ENCODE peak calls at places on chromosomes 2 and 18, in four cellular contexts. M, X, Y and C are unnamed samples.
A peak's percentile ranks its signal among the peaks of the same experiment; 100 is the strongest.

GRCh38 chr2:208103616-208104015 is 20.7 kb downstream of the CRYGD start:
- DNase-seq in M (no peak), X (no peak), Y (no peak), C (no peak)

GRCh38 chr2:219010162-219010756 is 17.0 kb upstream of the CRYBA2 start:
- DNase-seq in M (no peak), X (no peak), Y (no peak), C (no peak)

GRCh38 chr2:233456111-233456510 is 101.8 kb downstream of the DGKD start:
- DNase-seq in M (no peak), X (no peak), Y (no peak), C (no peak)

GRCh38 chr2:164609790-164610189 is 11.5 kb downstream of the GRB14 start:
- DNase-seq in M (no peak), X (no peak), Y (no peak), C (no peak)

GRCh38 chr2:189134485-189134884 is 45.1 kb downstream of the COL5A2 start:
- DNase-seq in M (no peak), X (no peak), Y (no peak), C (no peak)

GRCh38 chr2:233051241-233052149 is 8.6 kb upstream of the INPP5D start:
- DNase-seq in M (peak; percentile 24), X (no peak), Y (peak; percentile 13), C (peak; percentile 70)

GRCh38 chr2:85551698-85552678 is 9.3 kb downstream of the GGCX start:
- DNase-seq in M (peak; percentile 74), X (peak; percentile 82), Y (peak; percentile 77), C (peak; percentile 80)

GRCh38 chr2:175463639-175464310 is 282.3 kb upstream of the ATP5MC3 start:
- DNase-seq in M (no peak), X (no peak), Y (no peak), C (peak; percentile 12)

GRCh38 chr2:149819356-149819957 is 231.9 kb upstream of the MMADHC start:
- DNase-seq in M (no peak), X (no peak), Y (no peak), C (no peak)

GRCh38 chr2:230459213-230459612 is 43.2 kb downstream of the SP100 start:
- DNase-seq in M (no peak), X (no peak), Y (no peak), C (no peak)

GRCh38 chr2:176508984-176509383 is 239.7 kb downstream of the MTX2 start:
- DNase-seq in M (no peak), X (no peak), Y (no peak), C (no peak)

GRCh38 chr2:174004900-174005605 is 39.9 kb upstream of the SP3 start:
- DNase-seq in M (peak; percentile 86), X (no peak), Y (peak; percentile 74), C (peak; percentile 87)

GRCh38 chr18:62485684-62486083 is 37.1 kb upstream of the ZCCHC2 start:
- DNase-seq in M (peak; percentile 76), X (no peak), Y (peak; percentile 68), C (peak; percentile 93)

GRCh38 chr2:12918841-12919445 is 202.2 kb downstream of the TRIB2 start:
- DNase-seq in M (peak; percentile 89), X (no peak), Y (peak; percentile 55), C (no peak)

GRCh38 chr2:120566331-120567035 is 169.2 kb upstream of the GLI2 start:
- DNase-seq in M (peak; percentile 67), X (no peak), Y (no peak), C (no peak)

GRCh38 chr2:224775638-224776037 is 59.5 kb upstream of the CCDC195 start:
- DNase-seq in M (no peak), X (no peak), Y (no peak), C (no peak)

GRCh38 chr18:54805571-54806334 is 22.5 kb upstream of the RAB27B start:
- DNase-seq in M (peak; percentile 87), X (no peak), Y (peak; percentile 97), C (peak; percentile 84)

GRCh38 chr2:154261473-154262027 is 389.8 kb downstream of the GALNT13 start:
- DNase-seq in M (no peak), X (no peak), Y (no peak), C (no peak)

GRCh38 chr2:176997792-176998169 is 214.8 kb upstream of the HNRNPA3 start:
- DNase-seq in M (no peak), X (no peak), Y (no peak), C (no peak)

GRCh38 chr2:61710711-61711110 is 143.1 kb downstream of the FAM161A start:
- DNase-seq in M (no peak), X (no peak), Y (no peak), C (no peak)

GRCh38 chr2:7510353-7510752 is 593.1 kb downstream of the RNF144A start:
- DNase-seq in M (no peak), X (no peak), Y (no peak), C (no peak)

GRCh38 chr2:206423147-206423546 is 20.2 kb upstream of the ADAM23 start:
- DNase-seq in M (no peak), X (no peak), Y (peak; percentile 45), C (no peak)

GRCh38 chr18:31626409-31626808 is 34.7 kb downstream of the TTR start:
- DNase-seq in M (no peak), X (no peak), Y (no peak), C (peak; percentile 67)

GRCh38 chr18:79589601-79590091 is 90.0 kb upstream of the CTDP1 start:
- DNase-seq in M (no peak), X (no peak), Y (no peak), C (no peak)

GRCh38 chr2:236510049-236510448 is 59.6 kb upstream of the ACKR3 start:
- DNase-seq in M (no peak), X (no peak), Y (no peak), C (no peak)

GRCh38 chr2:120737802-120738516 is 2.3 kb downstream of the GLI2 start:
- DNase-seq in M (no peak), X (no peak), Y (peak; percentile 45), C (no peak)

GRCh38 chr18:31901063-31901462 is 41.9 kb downstream of the TRAPPC8 start:
- DNase-seq in M (no peak), X (no peak), Y (no peak), C (no peak)

GRCh38 chr18:42760290-42760689 is 355.2 kb downstream of the RIT2 start:
- DNase-seq in M (no peak), X (no peak), Y (no peak), C (no peak)

GRCh38 chr18:49677081-49677480 is 115.2 kb downstream of the LIPG start:
- DNase-seq in M (no peak), X (no peak), Y (peak; percentile 60), C (no peak)

GRCh38 chr2:221312634-221313033 is 259.5 kb downstream of the EPHA4 start:
- DNase-seq in M (no peak), X (no peak), Y (no peak), C (no peak)

GRCh38 chr2:12948231-12948962 is 231.7 kb downstream of the TRIB2 start:
- DNase-seq in M (peak; percentile 71), X (no peak), Y (no peak), C (no peak)

GRCh38 chr2:232977438-232977971 is 35.6 kb downstream of the NGEF start:
- DNase-seq in M (no peak), X (no peak), Y (no peak), C (no peak)

GRCh38 chr18:41524674-41525470 is 430.2 kb upstream of the PIK3C3 start:
- DNase-seq in M (no peak), X (no peak), Y (no peak), C (no peak)

GRCh38 chr18:59359576-59359952 is 499 bp upstream of the LMAN1 start:
- DNase-seq in M (no peak), X (no peak), Y (no peak), C (no peak)

GRCh38 chr18:59357928-59358327 is 1.1 kb downstream of the LMAN1 start:
- DNase-seq in M (peak; percentile 92), X (no peak), Y (peak; percentile 77), C (peak; percentile 36)

GRCh38 chr18:59354731-59355130 is 4.3 kb downstream of the LMAN1 start:
- DNase-seq in M (no peak), X (no peak), Y (no peak), C (no peak)

GRCh38 chr18:59353079-59353680 is 5.9 kb downstream of the LMAN1 start:
- DNase-seq in M (no peak), X (no peak), Y (no peak), C (no peak)

DNA sequence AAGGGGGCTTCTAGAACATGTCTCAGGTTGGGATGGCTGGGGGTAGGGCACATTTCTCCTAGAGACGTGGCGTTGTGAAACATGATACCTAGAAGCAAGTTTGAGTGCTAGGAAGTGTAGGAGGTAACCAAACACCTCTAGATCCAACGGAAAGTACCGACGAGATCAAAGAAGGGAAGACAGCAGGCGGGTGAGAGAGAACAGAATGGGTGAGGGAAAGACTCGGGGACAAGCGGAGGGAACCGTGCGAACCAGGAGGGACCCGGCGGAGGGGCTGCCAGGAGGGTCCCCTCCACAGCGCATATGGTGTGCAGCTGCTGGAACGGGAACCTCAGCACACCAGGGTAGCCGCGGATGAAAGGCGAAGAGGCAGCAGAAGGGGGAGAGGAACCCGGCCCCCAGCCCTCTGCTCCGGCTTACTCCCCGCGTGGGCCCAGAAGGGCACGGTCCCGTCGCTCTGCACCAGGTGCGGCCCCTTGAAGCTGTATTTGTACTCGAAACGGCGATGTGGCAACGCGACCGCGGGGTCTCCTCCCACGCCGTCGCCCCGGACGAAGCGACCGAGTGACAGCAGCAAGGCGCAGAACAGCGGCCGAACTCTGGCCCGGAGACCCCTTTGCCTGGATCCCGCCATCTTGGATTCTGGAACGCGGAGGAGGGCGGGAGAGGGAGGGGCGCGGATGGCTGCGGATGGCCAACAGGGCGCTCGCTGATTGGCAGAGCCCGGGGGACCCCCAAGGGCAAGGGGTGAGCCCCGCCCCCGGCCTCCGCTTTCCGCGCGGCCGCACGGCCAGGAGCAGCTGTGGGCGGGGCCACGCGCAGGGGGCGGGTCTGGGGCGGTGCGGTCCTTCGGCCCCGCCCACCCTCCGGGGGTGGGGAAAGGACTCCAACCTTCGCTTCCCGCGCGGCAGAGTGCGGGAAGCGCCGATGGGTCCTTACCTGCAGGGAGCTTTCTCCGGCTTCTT is at the start of gene LMAN1:
- DNase-seq in M (peak; percentile 91), X (peak; percentile 96), Y (peak; percentile 93), C (peak; percentile 97)
- H3K14ac ChIP-seq in M (peak within 1 kb of the TSS; percentile 93), X (peak within 1 kb of the TSS; percentile 85), Y (no peak within 1 kb of the TSS), C (peak within 1 kb of the TSS; percentile 97)

GRCh38 chr2:98870516-98871158 is 65.4 kb downstream of the CRACDL start:
- DNase-seq in M (no peak), X (no peak), Y (no peak), C (no peak)

GRCh38 chr2:98868548-98869271 is 67.3 kb downstream of the CRACDL start:
- DNase-seq in M (no peak), X (no peak), Y (no peak), C (peak; percentile 42)

GRCh38 chr2:98867539-98868309 is 68.3 kb downstream of the CRACDL start:
- DNase-seq in M (peak; percentile 33), X (no peak), Y (no peak), C (peak; percentile 51)

GRCh38 chr2:98869868-98870267 is 66.2 kb downstream of the CRACDL start:
- DNase-seq in M (no peak), X (no peak), Y (no peak), C (peak; percentile 44)

DNA sequence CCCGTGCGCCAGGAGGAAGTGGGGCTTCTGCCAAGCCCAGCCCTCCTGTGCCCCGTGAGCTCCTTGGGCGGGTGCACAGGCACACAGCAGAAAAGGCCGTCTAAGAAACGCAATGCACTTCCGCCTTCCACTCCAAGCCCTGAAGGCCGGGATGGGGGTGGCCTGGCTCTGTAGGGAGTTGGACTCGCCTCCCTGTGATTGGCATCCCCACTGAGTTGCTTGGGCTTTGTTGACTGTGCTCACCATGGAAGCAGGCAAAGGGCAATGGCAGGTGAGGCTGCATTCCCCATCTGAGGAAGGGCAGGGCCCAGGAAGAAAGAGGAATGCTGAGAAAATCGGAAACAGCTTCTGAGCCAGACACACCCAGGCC is 66.8 kb downstream of the CRACDL start:
- DNase-seq in M (no peak), X (no peak), Y (no peak), C (peak; percentile 99)
- H4K8ac ChIP-seq in M (no peak overlapping the region), X (no peak overlapping the region), Y (no peak overlapping the region), C (no peak overlapping the region)

GRCh38 chr2:214782671-214783070 is 26.8 kb downstream of the BARD1 start:
- DNase-seq in M (no peak), X (no peak), Y (no peak), C (no peak)
- H3K23ac ChIP-seq in M (no peak overlapping the region), X (no peak overlapping the region), Y (no peak overlapping the region), C (no peak overlapping the region)

GRCh38 chr18:9914584-9915290 is 921 bp downstream of the VAPA start:
- DNase-seq in M (peak; percentile 84), X (peak; percentile 29), Y (peak; percentile 90), C (peak; percentile 76)
- H3K14ac ChIP-seq in M (peak overlapping the region; percentile 96), X (peak overlapping the region; percentile 78), Y (peak overlapping the region; percentile 99), C (peak overlapping the region; percentile 100)